ENCODE peak calls at places on chromosomes 7 and 10, in nine cellular contexts. One of them, this sample, is unnamed.

GRCh38 chr7:88306590-88307048 is at the start of gene STEAP4:
- DNase-seq in lung microvascular endothelial cell: peak; percentile 35
- DNase-seq in NCI-H510A: no peak
- DNase-seq in nephron progenitor cell: peak; percentile 62
- DNase-seq in stimulated activated CD8-positive, alpha-beta memory T cell treated with anti-CD3 and anti-CD28 coated beads, Interleukin-15, amount 100 ng/mL, for 24 hours: no peak
- DNase-seq in activated gamma-delta T cell: no peak
- DNase-seq in T follicular helper cell: no peak
- DNase-seq in hepatic stellate cell: peak; percentile 3
- DNase-seq in GM23248: peak; percentile 77
- DNase-seq in this sample: peak; percentile 85

GRCh38 chr7:5607958-5608656 is 173.4 kb downstream of the RNF216 start:
- DNase-seq in lung microvascular endothelial cell: peak; percentile 23
- DNase-seq in NCI-H510A: no peak
- DNase-seq in nephron progenitor cell: no peak
- DNase-seq in stimulated activated CD8-positive, alpha-beta memory T cell treated with anti-CD3 and anti-CD28 coated beads, Interleukin-15, amount 100 ng/mL, for 24 hours: no peak
- DNase-seq in activated gamma-delta T cell: no peak
- DNase-seq in T follicular helper cell: no peak
- DNase-seq in hepatic stellate cell: no peak
- DNase-seq in GM23248: peak; percentile 35
- DNase-seq in this sample: no peak

GRCh38 chr10:104735036-104735435 is 93.9 kb downstream of the SORCS3 start:
- DNase-seq in lung microvascular endothelial cell: no peak
- DNase-seq in NCI-H510A: no peak
- DNase-seq in nephron progenitor cell: peak; percentile 38
- DNase-seq in stimulated activated CD8-positive, alpha-beta memory T cell treated with anti-CD3 and anti-CD28 coated beads, Interleukin-15, amount 100 ng/mL, for 24 hours: no peak
- DNase-seq in activated gamma-delta T cell: no peak
- DNase-seq in T follicular helper cell: no peak
- DNase-seq in hepatic stellate cell: no peak
- DNase-seq in GM23248: no peak
- DNase-seq in this sample: no peak

GRCh38 chr7:81574723-81575326 is 195.0 kb downstream of the HGF start:
- DNase-seq in lung microvascular endothelial cell: no peak
- DNase-seq in NCI-H510A: no peak
- DNase-seq in nephron progenitor cell: no peak
- DNase-seq in stimulated activated CD8-positive, alpha-beta memory T cell treated with anti-CD3 and anti-CD28 coated beads, Interleukin-15, amount 100 ng/mL, for 24 hours: no peak
- DNase-seq in activated gamma-delta T cell: no peak
- DNase-seq in T follicular helper cell: no peak
- DNase-seq in hepatic stellate cell: peak; percentile 8
- DNase-seq in GM23248: no peak
- DNase-seq in this sample: no peak

GRCh38 chr7:111561659-111561908 is 708 bp downstream of the IMMP2L start:
- DNase-seq in lung microvascular endothelial cell: no peak
- DNase-seq in NCI-H510A: no peak
- DNase-seq in nephron progenitor cell: no peak
- DNase-seq in stimulated activated CD8-positive, alpha-beta memory T cell treated with anti-CD3 and anti-CD28 coated beads, Interleukin-15, amount 100 ng/mL, for 24 hours: no peak
- DNase-seq in activated gamma-delta T cell: no peak
- DNase-seq in T follicular helper cell: no peak
- DNase-seq in hepatic stellate cell: no peak
- DNase-seq in GM23248: peak; percentile 22
- DNase-seq in this sample: no peak

GRCh38 chr10:119625570-119626280 is 25.5 kb upstream of the BAG3 start:
- DNase-seq in lung microvascular endothelial cell: no peak
- DNase-seq in NCI-H510A: no peak
- DNase-seq in nephron progenitor cell: no peak
- DNase-seq in stimulated activated CD8-positive, alpha-beta memory T cell treated with anti-CD3 and anti-CD28 coated beads, Interleukin-15, amount 100 ng/mL, for 24 hours: no peak
- DNase-seq in activated gamma-delta T cell: no peak
- DNase-seq in T follicular helper cell: no peak
- DNase-seq in hepatic stellate cell: no peak
- DNase-seq in GM23248: no peak
- DNase-seq in this sample: no peak

GRCh38 chr10:75717126-75717916 is 285.9 kb downstream of the LRMDA start:
- DNase-seq in lung microvascular endothelial cell: no peak
- DNase-seq in NCI-H510A: no peak
- DNase-seq in nephron progenitor cell: no peak
- DNase-seq in stimulated activated CD8-positive, alpha-beta memory T cell treated with anti-CD3 and anti-CD28 coated beads, Interleukin-15, amount 100 ng/mL, for 24 hours: no peak
- DNase-seq in activated gamma-delta T cell: no peak
- DNase-seq in T follicular helper cell: no peak
- DNase-seq in hepatic stellate cell: no peak
- DNase-seq in GM23248: peak; percentile 2
- DNase-seq in this sample: no peak

GRCh38 chr10:87552248-87552914 is 47.7 kb downstream of the MINPP1 start:
- DNase-seq in lung microvascular endothelial cell: no peak
- DNase-seq in NCI-H510A: no peak
- DNase-seq in nephron progenitor cell: no peak
- DNase-seq in stimulated activated CD8-positive, alpha-beta memory T cell treated with anti-CD3 and anti-CD28 coated beads, Interleukin-15, amount 100 ng/mL, for 24 hours: no peak
- DNase-seq in activated gamma-delta T cell: no peak
- DNase-seq in T follicular helper cell: no peak
- DNase-seq in hepatic stellate cell: no peak
- DNase-seq in GM23248: peak; percentile 39
- DNase-seq in this sample: no peak

GRCh38 chr7:45098983-45099839 is 10.4 kb upstream of the NACAD start:
- DNase-seq in lung microvascular endothelial cell: no peak
- DNase-seq in NCI-H510A: no peak
- DNase-seq in nephron progenitor cell: no peak
- DNase-seq in stimulated activated CD8-positive, alpha-beta memory T cell treated with anti-CD3 and anti-CD28 coated beads, Interleukin-15, amount 100 ng/mL, for 24 hours: no peak
- DNase-seq in activated gamma-delta T cell: no peak
- DNase-seq in T follicular helper cell: no peak
- DNase-seq in hepatic stellate cell: no peak
- DNase-seq in GM23248: no peak
- DNase-seq in this sample: no peak

GRCh38 chr7:33868151-33868550 is 37.2 kb upstream of the BMPER start:
- DNase-seq in lung microvascular endothelial cell: no peak
- DNase-seq in NCI-H510A: no peak
- DNase-seq in nephron progenitor cell: no peak
- DNase-seq in stimulated activated CD8-positive, alpha-beta memory T cell treated with anti-CD3 and anti-CD28 coated beads, Interleukin-15, amount 100 ng/mL, for 24 hours: no peak
- DNase-seq in activated gamma-delta T cell: no peak
- DNase-seq in T follicular helper cell: no peak
- DNase-seq in hepatic stellate cell: peak; percentile 31
- DNase-seq in GM23248: peak; percentile 88
- DNase-seq in this sample: no peak

GRCh38 chr7:129553861-129554530 is 51.7 kb downstream of the SMKR1 start:
- DNase-seq in lung microvascular endothelial cell: peak; percentile 65
- DNase-seq in NCI-H510A: peak; percentile 24
- DNase-seq in nephron progenitor cell: no peak
- DNase-seq in stimulated activated CD8-positive, alpha-beta memory T cell treated with anti-CD3 and anti-CD28 coated beads, Interleukin-15, amount 100 ng/mL, for 24 hours: no peak
- DNase-seq in activated gamma-delta T cell: no peak
- DNase-seq in T follicular helper cell: peak; percentile 1
- DNase-seq in hepatic stellate cell: peak; percentile 18
- DNase-seq in GM23248: peak; percentile 85
- DNase-seq in this sample: no peak

GRCh38 chr10:95693668-95694534 is at the start of gene TCTN3:
- DNase-seq in lung microvascular endothelial cell: peak; percentile 100
- DNase-seq in NCI-H510A: peak; percentile 100
- DNase-seq in nephron progenitor cell: peak; percentile 95
- DNase-seq in stimulated activated CD8-positive, alpha-beta memory T cell treated with anti-CD3 and anti-CD28 coated beads, Interleukin-15, amount 100 ng/mL, for 24 hours: peak; percentile 84
- DNase-seq in activated gamma-delta T cell: peak; percentile 82
- DNase-seq in T follicular helper cell: peak; percentile 94
- DNase-seq in hepatic stellate cell: peak; percentile 98
- DNase-seq in GM23248: peak; percentile 100
- DNase-seq in this sample: peak; percentile 99

GRCh38 chr7:122092964-122093797 is 50.9 kb downstream of the AASS start:
- DNase-seq in lung microvascular endothelial cell: peak; percentile 83
- DNase-seq in NCI-H510A: peak; percentile 4
- DNase-seq in nephron progenitor cell: peak; percentile 72
- DNase-seq in stimulated activated CD8-positive, alpha-beta memory T cell treated with anti-CD3 and anti-CD28 coated beads, Interleukin-15, amount 100 ng/mL, for 24 hours: peak; percentile 1
- DNase-seq in activated gamma-delta T cell: no peak
- DNase-seq in T follicular helper cell: peak; percentile 32
- DNase-seq in hepatic stellate cell: peak; percentile 9
- DNase-seq in GM23248: peak; percentile 64
- DNase-seq in this sample: peak; percentile 79

GRCh38 chr10:30535677-30536076 is 93.9 kb downstream of the LYZL2 start:
- DNase-seq in lung microvascular endothelial cell: no peak
- DNase-seq in NCI-H510A: no peak
- DNase-seq in nephron progenitor cell: no peak
- DNase-seq in stimulated activated CD8-positive, alpha-beta memory T cell treated with anti-CD3 and anti-CD28 coated beads, Interleukin-15, amount 100 ng/mL, for 24 hours: no peak
- DNase-seq in activated gamma-delta T cell: no peak
- DNase-seq in T follicular helper cell: no peak
- DNase-seq in hepatic stellate cell: no peak
- DNase-seq in GM23248: no peak
- DNase-seq in this sample: no peak

GRCh38 chr7:38660427-38661099 is 29.4 kb upstream of the AMPH start:
- DNase-seq in lung microvascular endothelial cell: peak; percentile 38
- DNase-seq in NCI-H510A: no peak
- DNase-seq in nephron progenitor cell: peak; percentile 22
- DNase-seq in stimulated activated CD8-positive, alpha-beta memory T cell treated with anti-CD3 and anti-CD28 coated beads, Interleukin-15, amount 100 ng/mL, for 24 hours: no peak
- DNase-seq in activated gamma-delta T cell: no peak
- DNase-seq in T follicular helper cell: no peak
- DNase-seq in hepatic stellate cell: peak; percentile 18
- DNase-seq in GM23248: peak; percentile 81
- DNase-seq in this sample: peak; percentile 37

GRCh38 chr10:124065382-124066155 is 27.8 kb downstream of the CHST15 start:
- DNase-seq in lung microvascular endothelial cell: no peak
- DNase-seq in NCI-H510A: no peak
- DNase-seq in nephron progenitor cell: peak; percentile 48
- DNase-seq in stimulated activated CD8-positive, alpha-beta memory T cell treated with anti-CD3 and anti-CD28 coated beads, Interleukin-15, amount 100 ng/mL, for 24 hours: no peak
- DNase-seq in activated gamma-delta T cell: no peak
- DNase-seq in T follicular helper cell: no peak
- DNase-seq in hepatic stellate cell: no peak
- DNase-seq in GM23248: no peak
- DNase-seq in this sample: no peak

GRCh38 chr10:132939378-132939955 is 2.9 kb downstream of the CFAP46 start:
- DNase-seq in lung microvascular endothelial cell: no peak
- DNase-seq in NCI-H510A: no peak
- DNase-seq in nephron progenitor cell: no peak
- DNase-seq in stimulated activated CD8-positive, alpha-beta memory T cell treated with anti-CD3 and anti-CD28 coated beads, Interleukin-15, amount 100 ng/mL, for 24 hours: no peak
- DNase-seq in activated gamma-delta T cell: no peak
- DNase-seq in T follicular helper cell: no peak
- DNase-seq in hepatic stellate cell: no peak
- DNase-seq in GM23248: no peak
- DNase-seq in this sample: no peak

GRCh38 chr7:103857435-103857834 is 132.0 kb downstream of the RELN start:
- DNase-seq in lung microvascular endothelial cell: no peak
- DNase-seq in NCI-H510A: peak; percentile 72
- DNase-seq in nephron progenitor cell: no peak
- DNase-seq in stimulated activated CD8-positive, alpha-beta memory T cell treated with anti-CD3 and anti-CD28 coated beads, Interleukin-15, amount 100 ng/mL, for 24 hours: no peak
- DNase-seq in activated gamma-delta T cell: no peak
- DNase-seq in T follicular helper cell: no peak
- DNase-seq in hepatic stellate cell: no peak
- DNase-seq in GM23248: no peak
- DNase-seq in this sample: no peak